ENCODE peak calls at places on chromosomes 4 and X, in nine cellular contexts. G is GM04504; S is neural crest cell; A is iPS-NIHi11; L is effector CD4-positive, alpha-beta T cell; D is fibroblast of lung; C is mucosa of descending colon; T is stimulated activated CD8-positive, alpha-beta memory T cell treated with anti-CD3 and anti-CD28 coated beads, Interleukin-7, amount 100 ng/mL, for 1 hour; M is A549. U is an unnamed sample.

GRCh38 chr4:10576236-10576635 is 108.3 kb downstream of the CLNK start:
- DNase-seq in L (no peak), D (no peak), S (no peak), C (no peak), A (no peak), M (no peak), T (no peak), G (no peak), U (no peak)

GRCh38 chr4:140103676-140104075 is 50.3 kb downstream of the MAML3 start:
- DNase-seq in M (peak), L (peak), A (no peak), C (no peak), T (no peak), S (no peak), G (no peak), D (no peak), U (peak)

GRCh38 chr4:102449751-102450352 is 51.3 kb upstream of the NFKB1 start:
- DNase-seq in M (peak), T (peak), L (peak), A (peak), G (no peak), S (peak), C (no peak), D (peak), U (peak)

GRCh38 chr4:70873216-70873615 is 29.0 kb upstream of the MOB1B start:
- DNase-seq in D (no peak), A (no peak), C (no peak), T (no peak), S (no peak), G (no peak), M (no peak), L (no peak), U (no peak)

GRCh38 chr4:86357608-86358007 is 2.2 kb downstream of the MAPK10 start:
- DNase-seq in T (no peak), S (no peak), G (no peak), M (no peak), L (no peak), D (no peak), A (no peak), C (no peak), U (no peak)

GRCh38 chr4:85147481-85148076 is 181.1 kb upstream of the WDFY3 start:
- DNase-seq in T (no peak), C (no peak), S (peak), G (peak), L (no peak), A (peak), M (peak), D (peak), U (peak)

GRCh38 chrX:123927845-123928244 is 33.7 kb upstream of the STAG2 start:
- DNase-seq in M (no peak), G (no peak), S (no peak), L (no peak), D (no peak), T (no peak), A (no peak), C (no peak), U (no peak)

GRCh38 chr4:10106421-10107039 is 10.1 kb downstream of the WDR1 start:
- DNase-seq in C (peak), L (peak), G (peak), M (peak), T (peak), S (no peak), D (peak), A (no peak), U (peak)

GRCh38 chrX:26918633-26919032 is 544.5 kb downstream of the PPP4R3C start:
- DNase-seq in S (no peak), L (no peak), M (peak), D (peak), A (peak), T (no peak), C (no peak), G (no peak), U (peak)

GRCh38 chr4:20462426-20463175 is 210.9 kb downstream of the SLIT2 start:
- DNase-seq in G (no peak), M (no peak), D (peak), L (no peak), T (no peak), A (no peak), C (no peak), S (no peak), U (no peak)

GRCh38 chr4:153541426-153542096 is 75.4 kb downstream of the TMEM131L start:
- DNase-seq in G (peak), A (no peak), L (no peak), S (no peak), T (no peak), C (no peak), M (no peak), D (peak), U (peak)

GRCh38 chrX:4909245-4909830 is 1195.9 kb upstream of the PRKX start:
- DNase-seq in C (no peak), G (no peak), D (no peak), T (no peak), S (no peak), M (no peak), A (no peak), L (no peak), U (no peak)

GRCh38 chr4:124202106-124202505 is 510.4 kb downstream of the ANKRD50 start:
- DNase-seq in G (no peak), A (no peak), C (no peak), D (peak), L (no peak), S (no peak), M (no peak), T (no peak), U (peak)

GRCh38 chr4:52368895-52369294 is 290.2 kb downstream of the USP46 start:
- DNase-seq in T (no peak), L (no peak), D (no peak), M (no peak), G (no peak), S (no peak), C (no peak), A (no peak), U (no peak)

GRCh38 chrX:46710425-46710824 is 48.5 kb downstream of the SLC9A7 start:
- DNase-seq in T (no peak), M (peak), C (no peak), A (no peak), S (no peak), L (no peak), D (no peak), G (no peak), U (peak)

GRCh38 chr4:163395758-163396157 is 52.1 kb downstream of the NPY5R start:
- DNase-seq in M (no peak), C (no peak), G (no peak), T (no peak), S (no peak), D (no peak), A (no peak), L (no peak), U (peak)

GRCh38 chr4:100034265-100034664 is 84.2 kb upstream of the H2AZ1 start:
- DNase-seq in T (no peak), S (no peak), L (no peak), A (no peak), D (no peak), M (no peak), C (no peak), G (no peak), U (no peak)

GRCh38 chrX:111131572-111131971 is 35.6 kb downstream of the PAK3 start:
- DNase-seq in S (no peak), M (no peak), C (no peak), A (no peak), L (no peak), T (no peak), D (peak), G (no peak), U (peak)

GRCh38 chrX:71930298-71930697 is 19.7 kb downstream of the NHSL2 start:
- DNase-seq in T (no peak), M (no peak), A (no peak), G (no peak), D (no peak), L (no peak), S (no peak), C (no peak), U (peak)

GRCh38 chr4:185127021-185127925 is 15.8 kb upstream of the SLC25A4 start:
- DNase-seq in T (no peak), C (peak), A (peak), S (no peak), M (peak), D (no peak), L (no peak), G (no peak), U (peak)

GRCh38 chr4:110970642-110971041 is 347.8 kb upstream of the PITX2 start:
- DNase-seq in S (peak), L (no peak), M (peak), D (peak), C (peak), G (peak), T (no peak), A (peak), U (peak)

GRCh38 chr4:147299205-147299604 is 181.7 kb upstream of the EDNRA start:
- DNase-seq in C (no peak), D (no peak), A (no peak), S (no peak), G (no peak), M (peak), T (no peak), L (no peak), U (no peak)

GRCh38 chrX:12984629-12985303 is 9.9 kb downstream of the TMSB4X start:
- DNase-seq in S (no peak), L (no peak), G (no peak), M (peak), T (no peak), D (peak), A (no peak), C (no peak), U (no peak)

GRCh38 chr4:2334826-2335728 is 73.2 kb upstream of the MXD4 start:
- DNase-seq in M (no peak), S (no peak), A (no peak), T (no peak), L (no peak), C (no peak), D (no peak), G (no peak), U (no peak)

GRCh38 chrX:100831219-100831946 is 11.2 kb downstream of the CSTF2 start:
- DNase-seq in L (no peak), D (no peak), C (no peak), T (no peak), A (no peak), G (no peak), S (no peak), M (no peak), U (no peak)

GRCh38 chr4:4861592-4862551 is 2.4 kb downstream of the MSX1 start:
- DNase-seq in M (no peak), T (no peak), A (no peak), C (no peak), G (no peak), S (no peak), D (no peak), L (no peak), U (no peak)

GRCh38 chr4:134777626-134778025 is 576.0 kb upstream of the PABPC4L start:
- DNase-seq in S (no peak), T (no peak), D (no peak), A (peak), M (peak), G (no peak), C (no peak), L (no peak), U (no peak)

GRCh38 chrX:2894885-2895292 is 34.2 kb downstream of the ARSD start:
- DNase-seq in A (no peak), D (peak), S (no peak), G (peak), M (peak), T (no peak), L (no peak), C (no peak), U (peak)

GRCh38 chrX:35098419-35098818 is 155.8 kb downstream of the FAM47B start:
- DNase-seq in M (no peak), L (no peak), D (no peak), T (no peak), C (no peak), G (no peak), S (no peak), A (no peak), U (no peak)

U was measured in mesenchymal stem cell.